ENCODE peak calls at places on chromosomes 13 and 19, in four cellular contexts. P, K, A and I are unnamed samples.

GRCh38 chr19:41851456-41851855 is 6.6 kb downstream of the DMRTC2 start:
- DNase-seq in A (no peak), P (no peak), K (no peak), I (no peak)

GRCh38 chr19:39518458-39518857 is 3.5 kb downstream of the SELENOV start:
- DNase-seq in P (no peak), A (no peak), K (no peak), I (no peak)

GRCh38 chr19:29006057-29006735 is 206.8 kb downstream of the UQCRFS1 start:
- DNase-seq in P (no peak), K (no peak), A (no peak), I (no peak)

GRCh38 chr13:107450931-107451330 is 764.4 kb downstream of the LIG4 start:
- DNase-seq in P (peak; percentile 99), K (no peak), A (no peak), I (peak; percentile 9)

GRCh38 chr19:51786651-51787494 is 8.1 kb upstream of the FPR3 start:
- DNase-seq in P (no peak), K (no peak), A (no peak), I (no peak)

GRCh38 chr19:29812080-29812880 is 489 bp downstream of the CCNE1 start:
- DNase-seq in A (no peak), P (no peak), K (no peak), I (peak; percentile 4)

GRCh38 chr19:45515081-45515624 is 7.9 kb downstream of the VASP start:
- DNase-seq in K (no peak), P (no peak), A (peak; percentile 57), I (peak; percentile 93)

GRCh38 chr13:106291006-106291405 is 244.5 kb downstream of the EFNB2 start:
- DNase-seq in A (no peak), P (peak; percentile 35), K (no peak), I (no peak)

GRCh38 chr19:13072206-13072898 is 30.3 kb downstream of the LYL1 start:
- DNase-seq in A (no peak), K (no peak), P (no peak), I (no peak)

GRCh38 chr19:752652-753517 is 2.0 kb downstream of the MISP start:
- DNase-seq in P (no peak), A (no peak), K (peak; percentile 95), I (peak; percentile 51)

GRCh38 chr13:28575200-28575599 is 80.3 kb upstream of the FLT1 start:
- DNase-seq in A (peak; percentile 26), K (no peak), P (no peak), I (no peak)
- TF ChIP-seq CTCF in A (peak; percentile 28), K (no peak), P (no peak), I (no peak)

GRCh38 chr13:82747948-82748347 is 1134.3 kb downstream of the SLITRK1 start:
- DNase-seq in P (no peak), K (no peak), A (no peak), I (no peak)
- H3K4me3 ChIP-seq in P (no peak overlapping the region), K (no peak overlapping the region), A (no peak overlapping the region), I (no peak overlapping the region)

GRCh38 chr13:26445092-26445491 is 112.4 kb upstream of the WASF3 start:
- DNase-seq in P (no peak), A (no peak), K (no peak), I (no peak)

GRCh38 chr13:26436914-26437313 is 120.6 kb upstream of the WASF3 start:
- DNase-seq in A (no peak), K (no peak), P (no peak), I (no peak)

GRCh38 chr13:26442541-26442940 is 114.9 kb upstream of the WASF3 start:
- DNase-seq in A (no peak), K (no peak), P (no peak), I (no peak)

GRCh38 chr13:26440111-26440510 is 117.4 kb upstream of the WASF3 start:
- DNase-seq in A (no peak), P (no peak), K (no peak), I (no peak)
- TF ChIP-seq MYC in A (no peak), P (no peak), K (no peak), I (no peak)

GRCh38 chr19:14529254-14530004 is at the start of gene TECR:
- DNase-seq in A (peak; percentile 99), K (peak; percentile 78), P (peak; percentile 100), I (peak; percentile 100)
- TF ChIP-seq CTCF in A (no peak), K (no peak), P (no peak), I (no peak)

GRCh38 chr13:113586661-113587479 is 2.3 kb downstream of the TFDP1 start:
- DNase-seq in K (no peak), P (no peak), A (no peak), I (peak; percentile 71)
- H3K4me3 ChIP-seq in K (no peak overlapping the region), P (no peak overlapping the region), A (peak overlapping the region; percentile 85), I (peak overlapping the region; percentile 77)

GRCh38 chr19:7822910-7823515 is 7.0 kb upstream of the EVI5L start:
- DNase-seq in P (no peak), K (no peak), A (no peak), I (no peak)
- TF ChIP-seq MYC in P (no peak), K (no peak), A (no peak), I (no peak)

GRCh38 chr19:35695895-35696422 is 8.4 kb upstream of the ZBTB32 start:
- DNase-seq in K (no peak), P (no peak), A (no peak), I (no peak)

GRCh38 chr19:35689836-35690235 is 14.5 kb upstream of the ZBTB32 start:
- DNase-seq in K (no peak), P (no peak), A (no peak), I (no peak)

GRCh38 chr19:35693422-35693821 is 10.9 kb upstream of the ZBTB32 start:
- DNase-seq in A (no peak), K (no peak), P (no peak), I (no peak)

GRCh38 chr19:35693835-35694599 is 10.3 kb upstream of the ZBTB32 start:
- DNase-seq in K (peak; percentile 97), P (peak; percentile 78), A (peak; percentile 79), I (peak; percentile 77)

GRCh38 chr19:35692010-35692409 is 12.3 kb upstream of the ZBTB32 start:
- DNase-seq in P (no peak), A (no peak), K (no peak), I (no peak)
- TF ChIP-seq CTCF in P (no peak), A (no peak), K (no peak), I (no peak)

DNA sequence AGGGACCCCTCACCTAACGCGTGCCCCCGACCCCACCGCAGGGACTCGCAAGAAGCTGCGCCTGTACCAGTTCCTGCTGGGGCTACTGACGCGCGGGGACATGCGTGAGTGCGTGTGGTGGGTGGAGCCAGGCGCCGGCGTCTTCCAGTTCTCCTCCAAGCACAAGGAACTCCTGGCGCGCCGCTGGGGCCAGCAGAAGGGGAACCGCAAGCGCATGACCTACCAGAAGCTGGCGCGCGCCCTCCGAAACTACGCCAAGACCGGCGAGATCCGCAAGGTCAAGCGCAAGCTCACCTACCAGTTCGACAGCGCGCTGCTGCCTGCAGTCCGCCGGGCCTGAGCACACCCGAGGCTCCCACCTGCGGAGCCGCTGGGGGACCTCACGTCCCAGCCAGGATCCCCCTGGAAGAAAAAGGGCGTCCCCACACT is 4.7 kb upstream of the MYBPC2 start:
- DNase-seq in P (peak; percentile 57), A (no peak), K (no peak), I (no peak)
- H3K4me3 ChIP-seq in P (no peak overlapping the region), A (no peak overlapping the region), K (no peak overlapping the region), I (no peak overlapping the region)